ENCODE peak calls at places on chromosomes 16 and 17, in nine cellular contexts. J is keratinocyte, S is psoas muscle, O is colonic mucosa, R is vagina, D is mammary epithelial cell, V is IMR-90, G is heart right ventricle, P is body of pancreas. I is an unnamed sample. For H3K4me1, the result is how much of the 10 kb centered on the place peaks cover.

GRCh38 chr16:26987631-26988030 is 79.1 kb upstream of the C16orf82 start:
- DNase-seq in J (no peak), S (no peak), O (no peak), R (no peak), D (no peak), V (peak), G (no peak), P (no peak), I (no peak)

GRCh38 chr17:13484020-13484419 is 117.7 kb downstream of the HS3ST3A1 start:
- DNase-seq in J (no peak), S (no peak), O (no peak), R (no peak), D (peak), V (peak), G (no peak), P (no peak), I (no peak)

GRCh38 chr17:39628655-39629493 is 2.1 kb downstream of the PPP1R1B start:
- DNase-seq in J (no peak), S (no peak), O (peak), R (no peak), D (no peak), V (no peak), G (no peak), P (no peak), I (peak)

GRCh38 chr17:67685351-67685750 is 32.4 kb upstream of the NOL11 start:
- DNase-seq in J (no peak), S (no peak), O (no peak), R (no peak), D (no peak), V (no peak), G (no peak), P (no peak), I (no peak)

GRCh38 chr16:56667581-56668571 is at the start of gene MT1G:
- DNase-seq in J (no peak), S (peak), O (peak), R (no peak), D (no peak), V (no peak), G (peak), P (peak), I (peak)

GRCh38 chr16:65497571-65497970 is 375.7 kb upstream of the CDH11 start:
- DNase-seq in J (no peak), S (no peak), O (no peak), R (no peak), D (no peak), V (peak), G (no peak), P (no peak), I (no peak)

GRCh38 chr17:81002409-81003361 is 11.0 kb downstream of the CHMP6 start:
- DNase-seq in J (no peak), S (peak), O (peak), R (no peak), D (peak), V (peak), G (peak), P (peak), I (peak)

GRCh38 chr16:72928089-72928981 is 119.6 kb downstream of the ZFHX3 start:
- DNase-seq in J (no peak), S (no peak), O (no peak), R (no peak), D (no peak), V (no peak), G (no peak), P (no peak), I (no peak)

GRCh38 chr16:10501016-10501607 is 79.3 kb downstream of the EMP2 start:
- DNase-seq in J (no peak), S (no peak), O (no peak), R (no peak), D (no peak), V (no peak), G (no peak), P (no peak), I (no peak)

GRCh38 chr17:41657164-41657754 is 31.4 kb upstream of the EIF1 start:
- DNase-seq in J (no peak), S (no peak), O (no peak), R (no peak), D (peak), V (no peak), G (no peak), P (no peak), I (no peak)

GRCh38 chr17:4948997-4949320 is 629 bp upstream of the PFN1 start:
- DNase-seq in J (no peak), S (peak), O (peak), R (no peak), D (peak), V (peak), G (peak), P (peak), I (peak)

GRCh38 chr17:73368085-73368631 is 56.4 kb upstream of the CDC42EP4 start:
- DNase-seq in J (no peak), S (no peak), O (no peak), R (no peak), D (no peak), V (no peak), G (no peak), P (no peak), I (no peak)

GRCh38 chr17:15498107-15498506 is 30.7 kb upstream of the CDRT4 start:
- DNase-seq in J (no peak), S (no peak), O (no peak), R (no peak), D (no peak), V (no peak), G (no peak), P (no peak), I (no peak)

GRCh38 chr17:15503731-15504130 is 36.3 kb upstream of the CDRT4 start:
- DNase-seq in J (no peak), S (no peak), O (no peak), R (no peak), D (no peak), V (no peak), G (no peak), P (no peak), I (no peak)

GRCh38 chr17:15501788-15502187 is 34.4 kb upstream of the CDRT4 start:
- DNase-seq in J (no peak), S (no peak), O (no peak), R (no peak), D (no peak), V (no peak), G (no peak), P (no peak), I (no peak)

GRCh38 chr17:15501282-15501681 is 33.9 kb upstream of the CDRT4 start:
- DNase-seq in J (no peak), S (no peak), O (no peak), R (no peak), D (no peak), V (no peak), G (no peak), P (no peak), I (no peak)

GRCh38 chr17:15502315-15503112 is 35.1 kb upstream of the CDRT4 start:
- DNase-seq in J (peak), S (peak), O (peak), R (peak), D (peak), V (peak), G (peak), P (peak), I (peak)
- H3K4me3 ChIP-seq in J (no peak), S (peak), O (no peak), R (peak), D (no peak), V (no peak), G (no peak), P (no peak), I (peak)

GRCh38 chr16:80407265-80407987 is 133.4 kb upstream of the DYNLRB2 start:
- DNase-seq in J (no peak), S (no peak), O (no peak), R (no peak), D (no peak), V (no peak), G (no peak), P (no peak), I (no peak)

GRCh38 chr16:80403871-80404270 is 136.9 kb upstream of the DYNLRB2 start:
- DNase-seq in J (no peak), S (no peak), O (no peak), R (no peak), D (no peak), V (no peak), G (no peak), P (no peak), I (no peak)

GRCh38 chr16:80408014-80408413 is 132.8 kb upstream of the DYNLRB2 start:
- DNase-seq in J (no peak), S (no peak), O (no peak), R (no peak), D (no peak), V (no peak), G (no peak), P (no peak), I (no peak)

GRCh38 chr16:80404847-80405246 is 135.9 kb upstream of the DYNLRB2 start:
- DNase-seq in J (no peak), S (no peak), O (no peak), R (no peak), D (no peak), V (no peak), G (no peak), P (no peak), I (no peak)
- TF ChIP-seq CTCF in J (no peak), S (no peak), O (no peak), R (no peak), D (no peak), V (no peak), G (no peak), P (no peak), I (no peak)

GRCh38 chr16:17271687-17272086 is 199.1 kb downstream of the XYLT1 start:
- DNase-seq in J (no peak), S (no peak), O (peak), R (no peak), D (no peak), V (peak), G (no peak), P (peak), I (peak)
- H3K4me1 ChIP-seq in J (under half), S (under half), O (under half), R (under half), D (under half), V (under half), G (under half), P (half or more), I (half or more)

DNA sequence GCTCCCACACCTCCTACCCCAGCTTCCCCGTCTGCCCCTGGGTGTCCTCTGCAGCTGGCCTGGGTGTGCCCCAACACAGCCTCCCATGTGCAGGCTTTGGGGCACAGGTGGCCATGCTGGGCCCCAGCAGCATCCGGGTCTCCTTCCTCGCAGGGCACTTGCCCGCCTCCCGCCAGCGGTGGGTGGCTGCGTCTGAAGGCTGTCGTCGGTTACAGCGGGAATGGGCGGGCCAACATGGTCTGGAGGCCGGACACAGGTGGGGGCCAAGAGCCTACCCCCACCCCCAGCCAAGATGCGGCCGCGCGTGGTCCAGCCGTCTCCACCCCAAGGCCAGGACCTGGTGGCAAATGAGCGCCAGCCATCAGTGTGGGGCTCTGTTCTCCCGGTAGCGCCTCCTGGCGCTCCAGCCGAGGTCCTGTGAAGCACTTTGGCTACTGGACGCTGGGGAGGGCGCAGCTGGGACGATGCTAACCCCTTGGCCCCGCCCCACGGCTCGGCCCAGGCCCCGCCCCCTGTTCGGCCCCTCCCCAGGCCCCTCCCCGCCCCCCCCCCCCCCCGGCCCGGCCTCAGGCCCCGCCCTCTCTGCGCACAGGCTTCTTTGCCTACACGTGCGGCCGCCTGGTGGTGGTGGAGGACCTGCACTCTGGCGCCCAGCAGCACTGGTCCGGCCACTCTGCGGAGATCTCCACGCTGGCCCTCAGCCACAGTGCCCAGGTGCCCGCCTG is 7.3 kb upstream of the RHOT2 start:
- DNase-seq in J (no peak), S (peak), O (peak), R (no peak), D (peak), V (peak), G (peak), P (peak), I (peak)
- H3K4me3 ChIP-seq in J (no peak), S (peak), O (peak), R (peak), D (no peak), V (no peak), G (no peak), P (no peak), I (peak)

DNA sequence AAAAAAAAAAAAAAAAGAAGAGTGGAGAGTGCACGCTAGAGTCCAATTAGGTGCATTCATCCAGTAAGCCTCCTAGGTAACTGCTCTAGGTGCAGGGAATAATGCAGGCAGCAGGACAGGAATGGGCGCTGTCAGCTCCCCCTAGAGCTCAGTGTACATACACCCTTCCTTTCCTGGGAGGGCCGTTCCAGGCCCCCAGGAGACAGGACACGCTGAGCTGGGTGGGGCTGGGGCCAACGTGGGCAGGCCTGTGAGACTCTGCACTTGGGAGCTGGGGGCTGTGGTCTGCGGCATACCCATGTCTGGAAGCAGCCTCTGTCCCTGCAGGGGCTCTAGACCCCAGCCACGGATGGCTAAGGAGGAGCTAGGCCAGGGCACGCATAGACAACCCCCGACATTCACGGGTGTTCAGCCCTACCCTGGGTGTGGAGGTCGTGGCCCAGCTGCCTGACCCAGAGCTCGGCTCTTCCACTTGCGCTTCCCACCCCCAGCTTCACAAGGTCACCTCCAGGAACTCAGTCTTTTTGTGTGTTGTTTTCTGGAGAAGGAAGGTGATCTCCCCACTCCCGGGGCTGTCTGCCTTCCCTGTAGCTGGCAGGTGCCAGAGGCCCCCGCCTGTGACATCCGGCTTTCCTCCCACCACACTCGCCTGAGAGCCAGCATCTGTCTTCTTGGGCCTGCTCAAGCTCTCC is 985 bp upstream of the ANTKMT start:
- DNase-seq in J (no peak), S (no peak), O (peak), R (no peak), D (no peak), V (no peak), G (no peak), P (no peak), I (no peak)
- TF ChIP-seq CTCF in J (peak), S (no peak), O (no peak), R (no peak), D (peak), V (peak), G (no peak), P (no peak), I (no peak)

I was measured in stomach.